ENCODE peak calls at places on chromosomes 2 and 18, in four cellular contexts. L, V, I and T are unnamed samples.

GRCh38 chr2:41716497-41716896 is 331.3 kb upstream of the PKDCC start:
- DNase-seq in L (no peak), V (no peak), I (no peak), T (no peak)

GRCh38 chr2:38648107-38648761 is 17.7 kb upstream of the GALM start:
- DNase-seq in L (no peak), V (no peak), I (no peak), T (no peak)

GRCh38 chr2:64369706-64370105 is 84.3 kb upstream of the LGALSL start:
- DNase-seq in L (no peak), V (no peak), I (no peak), T (no peak)

GRCh38 chr18:11323359-11323819 is 174.0 kb upstream of the PIEZO2 start:
- DNase-seq in L (no peak), V (no peak), I (no peak), T (no peak)

GRCh38 chr2:106972782-106973181 is 86.8 kb upstream of the ST6GAL2 start:
- DNase-seq in L (no peak), V (no peak), I (no peak), T (no peak)

GRCh38 chr2:112547333-112547732 is 5.1 kb downstream of the POLR1B start:
- DNase-seq in L (no peak), V (no peak), I (no peak), T (peak)

GRCh38 chr2:105330681-105331375 is 1.3 kb upstream of the TGFBRAP1 start:
- DNase-seq in L (no peak), V (no peak), I (no peak), T (no peak)

GRCh38 chr2:236105955-236106607 is 62.1 kb downstream of the GBX2 start:
- DNase-seq in L (no peak), V (no peak), I (no peak), T (no peak)

GRCh38 chr2:188805229-188805628 is 168.9 kb upstream of the COL3A1 start:
- DNase-seq in L (no peak), V (no peak), I (no peak), T (no peak)

GRCh38 chr2:239214725-239215124 is 186.1 kb downstream of the HDAC4 start:
- DNase-seq in L (no peak), V (no peak), I (no peak), T (no peak)

GRCh38 chr2:178404380-178404767 is 46.6 kb downstream of the PRKRA start:
- DNase-seq in L (no peak), V (no peak), I (no peak), T (no peak)

GRCh38 chr2:215921884-215922283 is 91.5 kb downstream of the MREG start:
- DNase-seq in L (no peak), V (no peak), I (no peak), T (peak)

GRCh38 chr2:118973542-118973951 is 31.6 kb downstream of the MARCO start:
- DNase-seq in L (no peak), V (no peak), I (no peak), T (no peak)

GRCh38 chr2:88765154-88765948 is 73.9 kb downstream of the RPIA start:
- DNase-seq in L (no peak), V (peak), I (no peak), T (peak)

GRCh38 chr2:240963376-240964220 is 34.8 kb upstream of the SNED1 start:
- DNase-seq in L (peak), V (no peak), I (peak), T (no peak)

GRCh38 chr2:62894966-62895631 is 155.5 kb upstream of the OTX1 start:
- DNase-seq in L (no peak), V (no peak), I (no peak), T (no peak)

GRCh38 chr2:78431241-78431640 is 594.3 kb upstream of the REG3G start:
- DNase-seq in L (no peak), V (no peak), I (no peak), T (no peak)

GRCh38 chr2:136130511-136130910 is 12.6 kb upstream of the CXCR4 start:
- DNase-seq in L (no peak), V (no peak), I (no peak), T (no peak)

GRCh38 chr2:128552141-128552805 is 233.6 kb upstream of the HS6ST1 start:
- DNase-seq in L (no peak), V (no peak), I (no peak), T (no peak)

GRCh38 chr2:101300164-101300563 is 8.3 kb downstream of the RNF149 start:
- DNase-seq in L (no peak), V (no peak), I (no peak), T (no peak)

GRCh38 chr2:105099153-105099552 is 61.3 kb downstream of the MRPS9 start:
- DNase-seq in L (no peak), V (no peak), I (no peak), T (no peak)

GRCh38 chr2:165636959-165637358 is 157.1 kb downstream of the GALNT3 start:
- DNase-seq in L (no peak), V (no peak), I (no peak), T (no peak)

GRCh38 chr2:11967946-11968465 is 221.6 kb downstream of the LPIN1 start:
- DNase-seq in L (peak), V (no peak), I (no peak), T (no peak)

GRCh38 chr18:35811896-35812295 is 160.6 kb upstream of the RMP24 start:
- DNase-seq in L (no peak), V (no peak), I (no peak), T (no peak)

GRCh38 chr18:12744103-12744502 is 41.3 kb downstream of the PSMG2 start:
- DNase-seq in L (no peak), V (no peak), I (no peak), T (no peak)

GRCh38 chr2:239187464-239188253 is 213.2 kb downstream of the HDAC4 start:
- DNase-seq in L (peak), V (no peak), I (no peak), T (peak)

GRCh38 chr2:163319006-163319405 is 416.8 kb downstream of the FIGN start:
- DNase-seq in L (no peak), V (no peak), I (no peak), T (no peak)

GRCh38 chr2:150255528-150255927 is 231.9 kb downstream of the RND3 start:
- DNase-seq in L (no peak), V (no peak), I (no peak), T (no peak)

GRCh38 chr2:150256746-150257145 is 230.7 kb downstream of the RND3 start:
- DNase-seq in L (no peak), V (no peak), I (no peak), T (no peak)

GRCh38 chr2:150264442-150264841 is 223.0 kb downstream of the RND3 start:
- DNase-seq in L (no peak), V (no peak), I (no peak), T (no peak)

GRCh38 chr2:150261691-150262090 is 225.8 kb downstream of the RND3 start:
- DNase-seq in L (no peak), V (no peak), I (no peak), T (no peak)

DNA sequence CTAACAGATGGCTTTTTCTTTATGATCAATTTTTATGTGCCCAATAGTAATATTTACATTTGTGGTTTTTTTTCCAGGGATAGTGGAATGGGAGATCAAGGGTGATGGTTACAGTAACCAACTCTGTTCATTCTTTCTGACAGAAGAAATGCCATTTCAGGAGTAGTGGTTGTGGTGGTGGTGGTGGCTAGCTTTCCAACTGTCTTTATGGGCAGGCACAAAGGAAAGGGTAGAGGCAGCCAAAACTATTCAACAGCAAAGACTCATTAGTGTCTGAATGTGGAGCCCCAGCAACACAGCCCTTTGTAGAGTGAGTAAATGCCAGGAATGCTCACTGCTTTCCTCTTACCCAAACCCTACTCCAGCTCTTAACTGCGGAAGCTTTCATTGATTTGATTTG is 227.7 kb downstream of the RND3 start:
- DNase-seq in L (no peak), V (no peak), I (no peak), T (no peak)
- TF ChIP-seq POLR2A in L (no peak), V (no peak), I (no peak), T (no peak)

DNA sequence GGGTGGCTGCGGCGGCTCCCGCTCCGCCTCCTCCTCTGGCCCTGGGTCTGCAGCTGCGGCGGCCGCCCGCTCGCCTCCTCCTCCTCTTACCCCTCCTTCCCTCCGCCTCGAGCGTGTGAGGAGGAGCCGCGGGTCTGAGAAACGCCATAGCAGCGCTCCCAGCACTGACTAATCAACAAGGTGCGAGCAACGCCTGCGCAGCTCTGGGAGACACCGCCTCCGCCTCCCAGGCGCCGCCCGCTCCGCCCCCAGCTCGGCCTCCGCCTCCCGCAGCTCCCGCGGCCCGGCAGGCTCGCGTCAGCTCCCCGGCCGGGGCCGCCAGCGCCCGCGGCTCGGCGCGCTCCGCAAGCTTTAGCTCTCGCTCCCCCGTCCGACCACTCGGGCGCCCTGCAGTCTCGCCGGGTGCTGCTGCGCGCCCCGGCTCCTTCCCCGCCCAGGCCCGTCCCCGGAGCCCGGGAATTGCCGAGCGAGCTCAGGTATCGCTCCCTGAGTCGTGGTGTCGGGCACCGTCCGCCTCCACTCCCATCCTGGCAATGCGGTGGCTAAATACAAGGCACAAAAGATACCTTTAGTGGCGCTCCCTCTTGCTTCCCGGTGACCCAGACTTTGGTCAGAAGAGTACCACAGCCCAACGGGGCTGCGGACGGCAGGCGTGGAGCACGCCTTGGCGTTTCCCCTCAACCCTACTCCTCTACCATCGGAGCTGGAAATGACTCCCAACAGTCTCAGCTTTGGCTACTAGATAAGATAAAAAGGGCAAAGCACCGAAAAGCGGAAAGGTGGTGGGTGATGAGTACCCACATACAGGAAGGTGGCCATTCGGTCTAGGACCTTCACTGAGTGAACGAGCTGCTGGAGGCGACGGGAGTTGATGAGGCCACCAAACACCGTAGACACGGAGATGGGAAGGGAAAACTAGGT is at the start of gene GAREM1:
- DNase-seq in L (peak), V (peak), I (peak), T (peak)
- TF ChIP-seq POLR2A in L (peak), V (peak), I (peak), T (peak)

GRCh38 chr2:21010813-21011439 is 32.9 kb downstream of the APOB start:
- DNase-seq in L (no peak), V (no peak), I (no peak), T (no peak)
- TF ChIP-seq POLR2A in L (no peak), V (no peak), I (no peak), T (peak)

GRCh38 chr2:33494877-33495641 is 18.6 kb downstream of the RASGRP3 start:
- DNase-seq in L (no peak), V (no peak), I (no peak), T (no peak)
- TF ChIP-seq POLR2A in L (no peak), V (no peak), I (no peak), T (no peak)